ENCODE peak calls at places on chromosomes 11 and 22, in six cellular contexts. P is left cardiac atrium; Y is H1; T is stimulated activated CD4-positive, alpha-beta T cell treated with anti-CD3 and anti-CD28 coated beads, Interleukin-4, amount 100 ng/mL, for 1 hour; U is mucosa of gallbladder; E is GM12878. N is an unnamed sample.

GRCh38 chr22:42803454-42803853 is 53.6 kb downstream of the ARFGAP3 start:
- DNase-seq in T (no peak), P (peak), Y (no peak), U (peak), E (no peak), N (no peak)

GRCh38 chr22:30609260-30610185 is 2.5 kb downstream of the TCN2 start:
- DNase-seq in Y (no peak), E (peak), T (no peak), U (peak), P (peak), N (no peak)

GRCh38 chr11:7469351-7469865 is 15.9 kb upstream of the OLFML1 start:
- DNase-seq in T (no peak), E (no peak), P (no peak), U (no peak), Y (no peak), N (no peak)

GRCh38 chr11:134275534-134276395 is at the start of gene GLB1L3:
- DNase-seq in Y (no peak), E (no peak), P (no peak), U (no peak), T (peak), N (no peak)

GRCh38 chr11:113684558-113684957 is 21.6 kb downstream of the TMPRSS5 start:
- DNase-seq in E (no peak), T (no peak), P (no peak), Y (no peak), U (no peak), N (no peak)

GRCh38 chr11:2269601-2270321 is 627 bp downstream of the ASCL2 start:
- DNase-seq in E (no peak), U (peak), Y (peak), P (peak), T (peak), N (peak)

GRCh38 chr11:100632970-100633452 is 54.1 kb upstream of the ARHGAP42 start:
- DNase-seq in Y (no peak), T (no peak), U (peak), P (peak), E (no peak), N (no peak)

GRCh38 chr11:19725379-19726079 is 12.9 kb downstream of the NAV2 start:
- DNase-seq in T (no peak), E (no peak), P (no peak), U (no peak), Y (no peak), N (no peak)

GRCh38 chr11:95577716-95578460 is 211.7 kb downstream of the FAM76B start:
- DNase-seq in P (no peak), U (no peak), Y (no peak), T (no peak), E (no peak), N (no peak)

GRCh38 chr11:78331711-78332110 is 85.9 kb downstream of the GAB2 start:
- DNase-seq in T (no peak), P (no peak), Y (no peak), E (no peak), U (no peak), N (no peak)

GRCh38 chr22:18058770-18059169 is 19.0 kb upstream of the PEX26 start:
- DNase-seq in U (no peak), Y (no peak), E (no peak), P (no peak), T (no peak), N (no peak)

GRCh38 chr11:76599041-76600013 is 71.2 kb downstream of the LRRC32 start:
- DNase-seq in T (no peak), P (no peak), E (no peak), U (no peak), Y (no peak), N (no peak)

N was measured in NT2/D1.